ENCODE peak calls at places on chromosome 13, in four cellular contexts. Y is GM12878, S is K562, O is GM12891. T is an unnamed sample.

GRCh38 chr13:107874456-107874855 is 340.9 kb downstream of the LIG4 start:
- DNase-seq in Y (no peak), S (no peak), O (no peak), T (no peak)

GRCh38 chr13:50130686-50131051 is 115.4 kb downstream of the KCNRG start:
- DNase-seq in Y (no peak), S (no peak), O (no peak), T (no peak)

GRCh38 chr13:19153782-19154450 is 27.7 kb downstream of the TUBA3C start:
- DNase-seq in Y (no peak), S (peak), O (no peak), T (no peak)

GRCh38 chr13:32309812-32310706 is 5.1 kb downstream of the ZAR1L start:
- DNase-seq in Y (no peak), S (peak), O (peak), T (peak)

GRCh38 chr13:50188696-50189095 is 173.5 kb downstream of the KCNRG start:
- DNase-seq in Y (no peak), S (no peak), O (no peak), T (no peak)

GRCh38 chr13:97199451-97199850 is 22.7 kb upstream of the MBNL2 start:
- DNase-seq in Y (no peak), S (no peak), O (no peak), T (no peak)

GRCh38 chr13:113000575-113000974 is 31.6 kb downstream of the MCF2L start:
- DNase-seq in Y (no peak), S (no peak), O (no peak), T (no peak)

GRCh38 chr13:41603917-41604316 is 146.6 kb downstream of the RGCC start:
- DNase-seq in Y (no peak), S (peak), O (no peak), T (peak)

GRCh38 chr13:39419068-39419467 is 183.9 kb downstream of the LHFPL6 start:
- DNase-seq in Y (no peak), S (no peak), O (no peak), T (no peak)

GRCh38 chr13:39418424-39418823 is 184.6 kb downstream of the LHFPL6 start:
- DNase-seq in Y (no peak), S (no peak), O (no peak), T (no peak)

GRCh38 chr13:39419866-39420265 is 183.1 kb downstream of the LHFPL6 start:
- DNase-seq in Y (no peak), S (no peak), O (no peak), T (no peak)

GRCh38 chr13:39417131-39417530 is 185.9 kb downstream of the LHFPL6 start:
- DNase-seq in Y (no peak), S (peak), O (no peak), T (no peak)

GRCh38 chr13:39417643-39418042 is 185.3 kb downstream of the LHFPL6 start:
- DNase-seq in Y (no peak), S (no peak), O (no peak), T (no peak)
- TF ChIP-seq SPI1 in Y (no peak), S (no peak), O (no peak), T (no peak)

GRCh38 chr13:29693297-29693945 is 97.9 kb upstream of the SLC7A1 start:
- DNase-seq in Y (no peak), S (no peak), O (no peak), T (no peak)
- TF ChIP-seq SPI1 in Y (no peak), S (no peak), O (no peak), T (no peak)

GRCh38 chr13:82772802-82773201 is 1109.5 kb downstream of the SLITRK1 start:
- DNase-seq in Y (no peak), S (no peak), O (no peak), T (no peak)
- TF ChIP-seq SPI1 in Y (no peak), S (no peak), O (no peak), T (no peak)

GRCh38 chr13:23086951-23087350 is 93.8 kb upstream of the SGCG start:
- DNase-seq in Y (no peak), S (peak), O (no peak), T (no peak)

GRCh38 chr13:23081901-23082300 is 98.9 kb upstream of the SGCG start:
- DNase-seq in Y (no peak), S (no peak), O (no peak), T (no peak)

GRCh38 chr13:23081246-23081645 is 99.5 kb upstream of the SGCG start:
- DNase-seq in Y (no peak), S (no peak), O (no peak), T (no peak)
- TF ChIP-seq SPI1 in Y (no peak), S (no peak), O (no peak), T (no peak)

T was measured in HL-60.